ENCODE peak calls at places on chromosomes 6 and 20, in four cellular contexts. F is H1, E is HepG2, T is K562. J is an unnamed sample.

GRCh38 chr6:112770341-112770740 is 423.2 kb downstream of the RFPL4B start:
- DNase-seq in F (no peak), E (no peak), T (no peak), J (no peak)

GRCh38 chr6:151618717-151619116 is 124.9 kb downstream of the CCDC170 start:
- DNase-seq in F (no peak), E (no peak), T (no peak), J (no peak)

GRCh38 chr20:56606174-56606945 is 22.7 kb upstream of the TFAP2C start:
- DNase-seq in F (no peak), E (no peak), T (no peak), J (no peak)

GRCh38 chr20:31695849-31696804 is 26.5 kb downstream of the BCL2L1 start:
- DNase-seq in F (no peak), E (peak; percentile 100), T (peak; percentile 12), J (no peak)

GRCh38 chr20:49948809-49949507 is 12.8 kb downstream of the RNF114 start:
- DNase-seq in F (no peak), E (peak; percentile 68), T (no peak), J (no peak)

GRCh38 chr6:139762587-139763031 is 388.2 kb upstream of the CITED2 start:
- DNase-seq in F (no peak), E (no peak), T (no peak), J (peak; percentile 38)

GRCh38 chr20:48120120-48120519 is 334.8 kb upstream of the SULF2 start:
- DNase-seq in F (no peak), E (no peak), T (no peak), J (no peak)

GRCh38 chr6:11828185-11828897 is 49.7 kb upstream of the ADTRP start:
- DNase-seq in F (no peak), E (no peak), T (no peak), J (peak; percentile 76)

GRCh38 chr20:63740070-63740500 is 509 bp downstream of the SLC2A4RG start:
- DNase-seq in F (no peak), E (no peak), T (peak; percentile 82), J (no peak)

GRCh38 chr20:58714340-58714922 is 21.8 kb downstream of the NPEPL1 start:
- DNase-seq in F (no peak), E (no peak), T (no peak), J (no peak)

GRCh38 chr6:33744895-33745546 is 1.7 kb downstream of the IP6K3 start:
- DNase-seq in F (no peak), E (no peak), T (no peak), J (no peak)

GRCh38 chr6:153564803-153565202 is 433.7 kb upstream of the RGS17 start:
- DNase-seq in F (no peak), E (no peak), T (no peak), J (no peak)

GRCh38 chr6:79377047-79377446 is 142.6 kb upstream of the HMGN3 start:
- DNase-seq in F (no peak), E (no peak), T (no peak), J (no peak)

GRCh38 chr20:5164645-5165399 is 38.0 kb downstream of the CDS2 start:
- DNase-seq in F (no peak), E (no peak), T (no peak), J (no peak)

GRCh38 chr6:161266866-161267265 is 7.0 kb downstream of the AGPAT4 start:
- DNase-seq in F (no peak), E (no peak), T (no peak), J (no peak)

GRCh38 chr6:163419413-163420314 is 5.1 kb downstream of the QKI start:
- DNase-seq in F (no peak), E (no peak), T (no peak), J (no peak)

GRCh38 chr6:125773387-125774341 is 17.1 kb upstream of the NCOA7 start:
- DNase-seq in F (no peak), E (no peak), T (no peak), J (no peak)

GRCh38 chr6:140252099-140252498 is 877.7 kb upstream of the CITED2 start:
- DNase-seq in F (no peak), E (no peak), T (no peak), J (no peak)

GRCh38 chr6:3438190-3439167 is 18.4 kb downstream of the SLC22A23 start:
- DNase-seq in F (no peak), E (peak; percentile 68), T (no peak), J (no peak)

GRCh38 chr6:169967687-169968086 is 216.3 kb downstream of the ERMARD start:
- DNase-seq in F (no peak), E (no peak), T (no peak), J (no peak)

GRCh38 chr6:113015249-113015648 is 668.1 kb downstream of the RFPL4B start:
- DNase-seq in F (no peak), E (no peak), T (no peak), J (no peak)

GRCh38 chr20:32841632-32842031 is 17.1 kb upstream of the EFCAB8 start:
- DNase-seq in F (no peak), E (no peak), T (no peak), J (no peak)

GRCh38 chr6:111033628-111034289 is 51.9 kb downstream of the RPF2 start:
- DNase-seq in F (peak; percentile 10), E (no peak), T (no peak), J (no peak)

GRCh38 chr20:47429409-47429808 is 72.3 kb upstream of the NCOA3 start:
- DNase-seq in F (no peak), E (peak; percentile 81), T (no peak), J (no peak)

GRCh38 chr6:117075218-117075617 is 190.1 kb upstream of the VGLL2 start:
- DNase-seq in F (no peak), E (no peak), T (no peak), J (no peak)

DNA sequence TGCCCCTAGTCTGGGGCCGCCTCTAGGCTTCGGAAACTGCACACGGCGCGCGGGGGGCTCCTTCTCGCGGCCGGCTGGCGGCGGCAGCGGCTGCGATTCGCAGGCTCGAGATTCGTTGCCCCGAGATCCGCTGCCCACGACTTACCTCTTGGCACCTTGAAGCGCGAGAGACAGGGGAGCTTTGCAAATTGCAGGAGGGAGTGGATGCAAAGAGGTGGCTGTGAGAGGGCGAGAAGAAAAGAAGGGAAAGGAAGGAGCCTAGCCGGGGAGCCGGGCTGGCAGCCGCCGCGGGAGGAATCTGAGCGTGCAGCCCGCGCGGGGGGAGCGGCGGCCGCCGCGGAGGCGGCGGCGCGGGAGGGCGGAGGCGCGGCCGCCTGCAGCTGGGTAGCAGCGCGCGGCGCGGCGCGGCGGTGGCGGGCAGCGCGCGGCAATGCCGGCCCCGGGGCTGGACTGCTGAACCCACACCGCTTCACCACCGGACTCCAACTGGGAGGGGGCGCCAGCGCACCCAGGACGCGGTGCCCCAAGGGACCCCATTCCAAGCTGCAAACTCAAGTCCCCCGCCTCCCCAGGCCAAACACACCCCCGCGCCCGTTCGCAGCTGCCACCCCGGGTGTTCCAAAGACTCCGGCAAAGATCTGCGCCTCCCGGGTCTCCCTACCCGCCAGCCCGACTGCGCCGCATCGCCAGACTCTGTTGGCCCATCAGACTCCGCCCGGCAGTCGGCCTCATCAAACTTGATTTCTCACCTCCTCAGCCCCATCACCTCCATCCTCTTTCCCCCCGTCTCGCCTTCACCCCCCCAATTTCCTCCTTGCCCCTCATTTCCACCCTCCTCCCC is 44.2 kb upstream of the SUPT3H start:
- DNase-seq in F (no peak), E (peak; percentile 16), T (peak; percentile 60), J (no peak)
- TF ChIP-seq EZH2 in F (peak; percentile 10), E (peak; percentile 15), T (no peak), J (no peak)

GRCh38 chr6:137958809-137959565 is 91.9 kb downstream of the TNFAIP3 start:
- DNase-seq in F (no peak), E (no peak), T (no peak), J (no peak)
- TF ChIP-seq HDAC6 in F (no peak), E (no peak), T (no peak), J (no peak)

GRCh38 chr20:35595456-35595855 is 20.2 kb upstream of the SPAG4 start:
- DNase-seq in F (no peak), E (no peak), T (no peak), J (no peak)
- H3K9ac ChIP-seq in F (no peak overlapping the region), E (no peak overlapping the region), T (peak overlapping the region; percentile 33), J (no peak overlapping the region)

DNA sequence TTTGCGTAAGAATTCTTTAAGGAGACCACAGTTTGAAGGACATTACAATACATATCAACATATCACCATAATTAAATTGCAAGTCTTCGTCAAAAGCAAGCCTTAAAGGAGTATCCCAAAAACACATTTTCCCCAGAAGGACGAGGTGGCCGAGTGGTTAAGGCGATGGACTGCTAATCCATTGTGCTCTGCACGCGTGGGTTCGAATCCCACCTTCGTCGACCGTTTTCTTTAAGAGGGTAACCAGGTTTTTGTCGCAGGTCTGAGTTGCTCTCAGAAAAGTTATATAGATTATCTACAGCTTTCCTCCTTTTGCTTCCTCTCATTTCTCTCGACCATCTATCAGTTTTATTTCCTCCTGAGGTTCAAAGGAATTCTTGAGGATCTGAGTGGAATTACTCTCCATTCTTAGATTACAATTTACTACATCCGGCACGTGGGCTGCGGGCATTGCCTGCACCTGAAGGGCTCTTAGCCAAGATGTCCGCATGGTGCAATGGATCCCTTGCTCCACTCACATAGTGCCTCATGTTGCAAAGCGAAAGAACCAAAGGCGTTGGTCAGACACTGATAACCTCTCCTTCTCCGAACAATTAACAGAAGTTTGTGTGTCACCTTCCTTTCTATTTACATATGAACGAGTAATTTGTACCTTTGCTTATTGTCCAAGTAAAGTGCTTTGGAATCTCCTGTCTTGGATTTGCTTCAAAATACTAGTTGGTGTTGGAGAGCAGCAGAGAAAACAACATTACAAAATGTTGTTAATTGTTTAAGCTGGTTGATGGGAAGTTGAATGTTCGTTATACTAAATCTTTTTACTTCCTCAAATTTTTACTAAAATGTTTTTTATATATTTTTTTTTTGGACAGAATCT is 14.0 kb downstream of the POM121L2 start:
- DNase-seq in F (no peak), E (peak; percentile 42), T (peak; percentile 81), J (no peak)
- TF ChIP-seq EZH2 in F (no peak), E (no peak), T (no peak), J (no peak)

DNA sequence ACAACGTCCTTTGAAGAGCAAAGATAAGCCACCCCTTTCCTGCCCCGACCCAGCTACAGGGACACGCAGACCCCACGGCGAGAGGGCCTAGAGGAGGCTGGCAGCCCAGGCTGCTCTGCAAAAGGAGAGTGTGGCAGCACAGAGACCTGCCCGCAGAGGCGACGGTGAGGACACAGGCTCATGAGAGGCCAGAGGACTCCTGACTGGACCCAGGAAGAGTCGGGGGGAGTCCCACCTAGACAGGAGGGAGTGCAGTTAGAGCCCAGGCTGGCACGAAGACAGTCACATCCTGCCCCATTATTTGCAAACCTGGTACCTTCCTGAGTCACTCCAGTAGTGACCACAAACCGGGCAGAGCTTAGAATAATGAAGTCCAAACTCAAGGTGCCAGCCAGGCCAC is 227.7 kb upstream of the CDH4 start:
- DNase-seq in F (no peak), E (no peak), T (no peak), J (no peak)
- TF ChIP-seq HDAC6 in F (no peak), E (no peak), T (no peak), J (no peak)

GRCh38 chr6:64255000-64255399 is 619.4 kb downstream of the PHF3 start:
- DNase-seq in F (no peak), E (no peak), T (no peak), J (no peak)
- H3K9ac ChIP-seq in F (no peak overlapping the region), E (no peak overlapping the region), T (no peak overlapping the region), J (no peak overlapping the region)

DNA sequence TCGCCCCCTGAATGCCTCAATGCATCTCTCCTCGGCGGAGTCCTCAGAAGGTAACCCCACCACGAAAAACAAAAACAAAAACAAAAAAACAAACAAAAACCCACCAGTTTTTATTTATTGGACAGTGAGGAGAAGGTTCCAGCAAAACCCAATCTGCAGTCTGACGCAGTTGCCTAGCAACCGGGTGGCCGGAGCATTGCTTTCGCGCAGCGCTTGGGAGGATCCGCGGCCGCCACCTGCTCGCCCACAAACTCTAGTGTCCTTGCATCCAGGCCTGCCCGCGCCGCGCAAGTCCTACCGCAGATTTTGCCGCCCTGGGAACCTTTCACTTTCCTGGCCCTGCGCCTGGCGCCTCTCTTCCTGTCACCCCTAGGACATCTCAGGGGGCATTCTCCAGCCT is 17.6 kb downstream of the TFAP2B start:
- DNase-seq in F (no peak), E (no peak), T (no peak), J (no peak)
- TF ChIP-seq EZH2 in F (peak; percentile 77), E (no peak), T (no peak), J (no peak)

GRCh38 chr20:43963872-43964791 is 49.5 kb downstream of the TOX2 start:
- DNase-seq in F (no peak), E (no peak), T (no peak), J (no peak)
- TF ChIP-seq HDAC6 in F (no peak), E (no peak), T (no peak), J (no peak)

J was measured in GM12878.